ENCODE peak calls at places on chromosomes 1 and 21, in six cellular contexts. O, N, P, W, V and E are unnamed samples. For H3K4me1, the result is how much of the 10 kb centered on the place peaks cover.

GRCh38 chr1:8004803-8005573 is 21.1 kb downstream of the ERRFI1 start:
- DNase-seq in O (peak), N (no peak), P (peak), W (peak), V (peak), E (peak)

GRCh38 chr1:64745986-64746940 is 1.4 kb downstream of the RAVER2 start:
- DNase-seq in O (no peak), N (no peak), P (no peak), W (no peak), V (no peak), E (no peak)

GRCh38 chr1:156045070-156045469 is 8.5 kb downstream of the UBQLN4 start:
- DNase-seq in O (no peak), N (no peak), P (no peak), W (no peak), V (no peak), E (no peak)

GRCh38 chr1:222240536-222241181 is 307.2 kb downstream of the HHIPL2 start:
- DNase-seq in O (no peak), N (no peak), P (no peak), W (no peak), V (no peak), E (no peak)

GRCh38 chr1:173249349-173249748 is 42.2 kb upstream of the TNFSF4 start:
- DNase-seq in O (no peak), N (no peak), P (no peak), W (no peak), V (no peak), E (no peak)

GRCh38 chr1:183734600-183735036 is 70.3 kb upstream of the RGL1 start:
- DNase-seq in O (peak), N (no peak), P (peak), W (no peak), V (no peak), E (peak)

GRCh38 chr1:53693773-53694717 is 44.9 kb downstream of the GLIS1 start:
- DNase-seq in O (no peak), N (no peak), P (no peak), W (no peak), V (no peak), E (no peak)

GRCh38 chr1:119646521-119647227 is 1.4 kb downstream of the ZNF697 start:
- DNase-seq in O (no peak), N (no peak), P (no peak), W (no peak), V (no peak), E (no peak)

GRCh38 chr1:42815938-42816599 is 853 bp upstream of the ERMAP start:
- DNase-seq in O (no peak), N (no peak), P (no peak), W (no peak), V (no peak), E (no peak)

GRCh38 chr1:182299728-182300581 is 91.6 kb downstream of the GLUL start:
- DNase-seq in O (peak), N (no peak), P (peak), W (no peak), V (peak), E (peak)

GRCh38 chr1:245855846-245856730 is 651.0 kb downstream of the SMYD3 start:
- DNase-seq in O (no peak), N (no peak), P (no peak), W (no peak), V (no peak), E (no peak)

GRCh38 chr1:52032785-52033131 is 852 bp downstream of the KTI12 start:
- DNase-seq in O (peak), N (no peak), P (peak), W (peak), V (peak), E (peak)

GRCh38 chr1:194227157-194227556 is 1040.7 kb upstream of the B3GALT2 start:
- DNase-seq in O (no peak), N (no peak), P (no peak), W (no peak), V (no peak), E (no peak)

GRCh38 chr1:230772457-230773395 is 25.5 kb downstream of the CAPN9 start:
- DNase-seq in O (no peak), N (no peak), P (peak), W (no peak), V (peak), E (peak)

GRCh38 chr1:240070188-240070587 is 21.5 kb upstream of the FMN2 start:
- DNase-seq in O (no peak), N (no peak), P (no peak), W (no peak), V (no peak), E (no peak)

GRCh38 chr1:30834249-30834648 is 74.3 kb downstream of the SDC3 start:
- DNase-seq in O (no peak), N (no peak), P (no peak), W (no peak), V (no peak), E (no peak)

GRCh38 chr1:42793824-42794223 is 9.0 kb downstream of the TMEM269 start:
- DNase-seq in O (no peak), N (no peak), P (no peak), W (no peak), V (no peak), E (no peak)

GRCh38 chr1:230768903-230769570 is 21.8 kb downstream of the CAPN9 start:
- DNase-seq in O (no peak), N (no peak), P (peak), W (no peak), V (peak), E (no peak)

GRCh38 chr1:177173976-177174375 is 3.2 kb downstream of the BRINP2 start:
- DNase-seq in O (no peak), N (no peak), P (no peak), W (no peak), V (no peak), E (no peak)

GRCh38 chr1:10251325-10252103 is 41.1 kb downstream of the KIF1B start:
- DNase-seq in O (no peak), N (no peak), P (no peak), W (no peak), V (no peak), E (no peak)

GRCh38 chr1:76038306-76039004 is 36.1 kb upstream of the ST6GALNAC3 start:
- DNase-seq in O (no peak), N (no peak), P (no peak), W (no peak), V (no peak), E (no peak)

GRCh38 chr1:89311757-89312156 is 39.1 kb upstream of the GBP5 start:
- DNase-seq in O (no peak), N (peak), P (no peak), W (no peak), V (no peak), E (peak)

GRCh38 chr1:8871965-8872399 is 6.5 kb downstream of the ENO1 start:
- DNase-seq in O (no peak), N (no peak), P (no peak), W (no peak), V (no peak), E (no peak)

GRCh38 chr1:181936768-181937581 is 124.5 kb downstream of the ZNF648 start:
- DNase-seq in O (no peak), N (peak), P (peak), W (no peak), V (peak), E (no peak)

GRCh38 chr1:43206721-43207228 is 34.6 kb downstream of the CFAP57 start:
- DNase-seq in O (no peak), N (peak), P (no peak), W (no peak), V (no peak), E (peak)

GRCh38 chr1:55955237-55955636 is 624.1 kb downstream of the PLPP3 start:
- DNase-seq in O (no peak), N (no peak), P (no peak), W (no peak), V (no peak), E (no peak)

GRCh38 chr1:206812456-206812855 is 40.2 kb upstream of the IL10 start:
- DNase-seq in O (no peak), N (no peak), P (no peak), W (no peak), V (no peak), E (no peak)

DNA sequence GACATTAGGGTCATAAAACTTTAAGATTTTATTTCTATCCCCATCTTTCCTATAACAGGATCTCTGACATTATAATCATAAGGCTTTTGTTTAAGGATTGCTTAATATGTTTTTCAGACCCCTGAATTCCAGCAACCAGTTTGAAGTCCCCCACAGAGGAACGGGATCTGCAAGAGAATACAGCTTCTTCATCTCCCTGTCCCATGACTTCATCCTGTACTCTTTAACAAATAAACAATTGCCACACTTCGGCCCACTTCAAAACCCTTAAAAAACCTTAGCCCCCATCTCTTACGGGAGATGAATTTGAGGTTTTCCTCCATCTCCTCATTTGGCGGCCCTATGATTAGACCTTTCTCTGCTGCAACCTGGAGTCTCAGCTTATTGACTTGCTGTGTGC is 35.8 kb downstream of the TESK2 start:
- DNase-seq in O (no peak), N (no peak), P (no peak), W (no peak), V (no peak), E (no peak)
- TF ChIP-seq POLR2A in O (no peak), N (no peak), P (no peak), W (no peak), V (no peak), E (no peak)

DNA sequence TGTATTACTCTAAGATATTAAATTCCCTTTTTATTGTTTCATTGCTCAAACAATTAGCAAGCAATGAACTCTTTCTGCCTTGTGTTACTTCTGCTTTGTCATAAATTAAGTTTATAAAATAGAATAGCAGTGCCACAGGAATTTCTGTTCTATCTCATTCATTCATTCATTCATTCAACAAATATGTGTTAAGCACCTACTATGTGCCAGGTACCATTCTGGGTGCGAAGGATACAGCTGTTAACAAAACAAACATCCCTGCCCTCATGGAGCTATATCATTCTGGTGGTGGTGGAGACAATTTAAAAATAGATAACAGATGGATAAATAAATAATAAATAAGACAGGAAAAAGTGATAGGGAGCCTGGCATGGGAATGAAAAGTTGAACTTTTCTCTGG is 34.5 kb upstream of the AHCYL1 start:
- DNase-seq in O (no peak), N (no peak), P (no peak), W (no peak), V (no peak), E (no peak)
- H3K4me1 ChIP-seq in O (under half), N (under half), P (under half), W (under half), V (under half), E (under half)

GRCh38 chr1:151715726-151716404 is 738 bp downstream of the CELF3 start:
- DNase-seq in O (no peak), N (no peak), P (no peak), W (no peak), V (no peak), E (no peak)
- TF ChIP-seq CTCF in O (no peak), N (peak), P (no peak), W (no peak), V (no peak), E (no peak)

DNA sequence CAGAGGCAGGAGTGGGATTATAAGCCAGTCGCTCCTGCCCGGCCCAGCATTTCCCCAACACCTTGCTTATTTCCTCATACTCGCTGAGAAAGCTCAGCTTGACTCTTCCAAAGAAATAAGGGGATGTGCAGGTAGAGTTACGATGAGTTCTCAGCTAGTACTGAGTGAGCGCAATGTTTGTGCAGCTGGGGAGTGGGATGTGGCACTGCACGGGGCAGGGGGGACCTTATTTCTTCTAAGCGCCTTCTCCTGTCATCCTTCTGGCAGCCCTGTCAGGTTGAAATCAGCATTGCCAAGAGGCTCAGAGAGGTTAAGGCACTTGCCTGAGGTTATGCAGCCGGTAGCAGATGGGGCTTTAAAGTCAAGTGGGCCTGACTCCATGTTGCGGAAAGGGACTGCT is 705 bp downstream of the C1QB start:
- DNase-seq in O (no peak), N (no peak), P (no peak), W (no peak), V (no peak), E (no peak)
- TF ChIP-seq POLR2A in O (no peak), N (no peak), P (no peak), W (no peak), V (no peak), E (no peak)

GRCh38 chr1:19775831-19776230 is 23.9 kb downstream of the TMCO4 start:
- DNase-seq in O (no peak), N (no peak), P (no peak), W (no peak), V (no peak), E (no peak)
- H3K4me1 ChIP-seq in O (under half), N (under half), P (under half), W (under half), V (under half), E (under half)

GRCh38 chr1:29708381-29708780 is 472.1 kb downstream of the PTPRU start:
- DNase-seq in O (no peak), N (no peak), P (no peak), W (no peak), V (no peak), E (no peak)

GRCh38 chr1:29707796-29708195 is 471.5 kb downstream of the PTPRU start:
- DNase-seq in O (no peak), N (no peak), P (no peak), W (no peak), V (no peak), E (no peak)

GRCh38 chr1:29711582-29712274 is 475.4 kb downstream of the PTPRU start:
- DNase-seq in O (no peak), N (no peak), P (no peak), W (no peak), V (no peak), E (no peak)

GRCh38 chr1:29708818-29709710 is 472.7 kb downstream of the PTPRU start:
- DNase-seq in O (no peak), N (no peak), P (no peak), W (no peak), V (no peak), E (no peak)

GRCh38 chr1:29709711-29710169 is 473.4 kb downstream of the PTPRU start:
- DNase-seq in O (no peak), N (no peak), P (no peak), W (no peak), V (no peak), E (no peak)
- TF ChIP-seq CTCF in O (no peak), N (no peak), P (no peak), W (no peak), V (no peak), E (no peak)

GRCh38 chr1:61419167-61419566 is 305.8 kb downstream of the TM2D1 start:
- DNase-seq in O (no peak), N (no peak), P (no peak), W (no peak), V (no peak), E (no peak)
- TF ChIP-seq POLR2A in O (no peak), N (no peak), P (no peak), W (no peak), V (no peak), E (no peak)

DNA sequence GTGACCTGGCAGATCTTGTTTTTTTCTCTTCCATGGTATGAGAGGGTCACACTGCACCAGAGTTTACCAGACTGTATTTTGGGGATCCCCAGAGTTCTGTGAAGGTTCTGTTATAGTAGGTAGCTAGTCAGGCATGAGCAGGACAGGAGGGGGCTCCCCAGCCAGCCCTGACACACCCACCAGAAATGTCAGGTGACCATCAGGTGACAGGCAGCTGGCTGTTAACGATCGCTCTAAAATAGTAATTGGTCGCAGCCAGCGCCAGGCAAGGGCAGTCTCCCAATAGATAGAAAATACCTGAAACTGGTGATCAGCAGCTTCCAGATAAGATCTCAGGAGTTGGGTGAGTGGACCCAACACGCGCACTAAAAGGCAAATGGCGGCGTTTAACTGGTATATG is 264.9 kb downstream of the RHOU start:
- DNase-seq in O (no peak), N (no peak), P (no peak), W (no peak), V (no peak), E (no peak)
- H3K4me1 ChIP-seq in O (under half), N (under half), P (under half), W (under half), V (under half), E (under half)

GRCh38 chr1:179591592-179592580 is at the start of gene TDRD5:
- DNase-seq in O (no peak), N (no peak), P (peak), W (no peak), V (peak), E (peak)
- TF ChIP-seq CTCF in O (no peak), N (peak), P (no peak), W (no peak), V (no peak), E (no peak)

DNA sequence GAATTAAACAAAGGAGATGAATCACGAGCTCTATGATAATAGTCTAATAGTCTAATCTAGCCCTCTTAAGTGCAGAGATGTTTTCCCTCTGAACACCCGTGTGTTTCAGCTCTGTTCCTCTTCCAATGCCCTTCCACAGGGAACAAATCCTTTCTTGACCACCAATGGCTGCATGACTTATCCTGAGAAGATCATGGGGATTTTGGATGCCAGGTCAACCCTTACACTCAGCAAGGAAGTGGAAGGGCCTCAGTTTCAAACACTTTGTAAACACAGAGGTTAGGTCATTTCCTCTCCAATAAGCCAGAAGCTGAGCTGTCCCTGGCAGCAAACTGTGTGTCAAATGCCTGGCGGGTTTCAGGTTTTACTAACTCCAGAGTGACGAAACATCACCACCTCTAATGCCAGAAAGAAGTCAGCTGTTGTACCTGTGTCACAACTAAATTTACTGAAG is 200.0 kb downstream of the GABPA start:
- DNase-seq in O (peak), N (no peak), P (peak), W (peak), V (peak), E (peak)
- TF ChIP-seq POLR2A in O (no peak), N (no peak), P (no peak), W (no peak), V (no peak), E (no peak)